ENCODE peak calls at places on chromosomes 7 and 10, in six cellular contexts. One of them, this sample, is unnamed.
A peak's percentile ranks its signal among the peaks of the same experiment; 100 is the strongest.

GRCh38 chr7:121831320-121831719 is 41.6 kb upstream of the PTPRZ1 start:
- ATAC-seq in GM12878: no peak
- ATAC-seq in K562: no peak
- ATAC-seq in HCT116: no peak
- ATAC-seq in HepG2: no peak
- ATAC-seq in upper lobe of left lung: no peak
- ATAC-seq in this sample: no peak

GRCh38 chr7:45026013-45026412 is 26.0 kb downstream of the CCM2 start:
- ATAC-seq in K562: no peak
- ATAC-seq in upper lobe of left lung: no peak
- ATAC-seq in HCT116: no peak
- ATAC-seq in GM12878: peak; percentile 31
- ATAC-seq in HepG2: no peak
- ATAC-seq in this sample: no peak

GRCh38 chr7:17029150-17029549 is 147.4 kb upstream of the AGR3 start:
- ATAC-seq in HepG2: no peak
- ATAC-seq in GM12878: no peak
- ATAC-seq in K562: no peak
- ATAC-seq in upper lobe of left lung: peak; percentile 62
- ATAC-seq in HCT116: no peak
- ATAC-seq in this sample: no peak

GRCh38 chr10:50927522-50928189 is 42.2 kb upstream of the A1CF start:
- ATAC-seq in HepG2: no peak
- ATAC-seq in upper lobe of left lung: no peak
- ATAC-seq in K562: no peak
- ATAC-seq in GM12878: no peak
- ATAC-seq in HCT116: no peak
- ATAC-seq in this sample: no peak

GRCh38 chr10:104104926-104105325 is 17.0 kb upstream of the SFR1 start:
- ATAC-seq in GM12878: no peak
- ATAC-seq in HepG2: no peak
- ATAC-seq in K562: no peak
- ATAC-seq in upper lobe of left lung: no peak
- ATAC-seq in HCT116: no peak
- ATAC-seq in this sample: no peak

GRCh38 chr7:135914346-135914745 is 62.8 kb downstream of the MTPN start:
- ATAC-seq in K562: no peak
- ATAC-seq in GM12878: no peak
- ATAC-seq in HCT116: no peak
- ATAC-seq in HepG2: no peak
- ATAC-seq in upper lobe of left lung: no peak
- ATAC-seq in this sample: no peak

GRCh38 chr10:77575271-77576006 is 62.2 kb downstream of the KCNMA1 start:
- ATAC-seq in K562: no peak
- ATAC-seq in upper lobe of left lung: no peak
- ATAC-seq in GM12878: no peak
- ATAC-seq in HCT116: no peak
- ATAC-seq in HepG2: no peak
- ATAC-seq in this sample: no peak

GRCh38 chr7:148726385-148726784 is 27.7 kb downstream of the CUL1 start:
- ATAC-seq in GM12878: peak; percentile 53
- ATAC-seq in K562: no peak
- ATAC-seq in HepG2: no peak
- ATAC-seq in HCT116: no peak
- ATAC-seq in upper lobe of left lung: no peak
- ATAC-seq in this sample: no peak

GRCh38 chr7:127717502-127718125 is 65.6 kb downstream of the SND1 start:
- ATAC-seq in GM12878: peak; percentile 78
- ATAC-seq in K562: no peak
- ATAC-seq in upper lobe of left lung: no peak
- ATAC-seq in HCT116: no peak
- ATAC-seq in HepG2: no peak
- ATAC-seq in this sample: no peak

GRCh38 chr10:113541554-113541902 is 11.3 kb upstream of the HABP2 start:
- ATAC-seq in GM12878: no peak
- ATAC-seq in HCT116: no peak
- ATAC-seq in HepG2: peak; percentile 36
- ATAC-seq in K562: no peak
- ATAC-seq in upper lobe of left lung: no peak
- ATAC-seq in this sample: no peak

GRCh38 chr7:36303202-36304098 is 86.2 kb upstream of the ANLN start:
- ATAC-seq in K562: no peak
- ATAC-seq in GM12878: peak; percentile 48
- ATAC-seq in HCT116: peak; percentile 87
- ATAC-seq in HepG2: peak; percentile 27
- ATAC-seq in upper lobe of left lung: peak; percentile 75
- ATAC-seq in this sample: peak; percentile 88

GRCh38 chr7:80264769-80265168 is 130.1 kb downstream of the GNAI1 start:
- ATAC-seq in HCT116: no peak
- ATAC-seq in HepG2: no peak
- ATAC-seq in GM12878: no peak
- ATAC-seq in K562: no peak
- ATAC-seq in upper lobe of left lung: no peak
- ATAC-seq in this sample: no peak

GRCh38 chr7:80263821-80264220 is 129.2 kb downstream of the GNAI1 start:
- ATAC-seq in HCT116: no peak
- ATAC-seq in GM12878: no peak
- ATAC-seq in K562: no peak
- ATAC-seq in upper lobe of left lung: no peak
- ATAC-seq in HepG2: no peak
- ATAC-seq in this sample: no peak

GRCh38 chr7:80257751-80258150 is 123.1 kb downstream of the GNAI1 start:
- ATAC-seq in upper lobe of left lung: no peak
- ATAC-seq in HepG2: no peak
- ATAC-seq in GM12878: no peak
- ATAC-seq in K562: no peak
- ATAC-seq in HCT116: no peak
- ATAC-seq in this sample: no peak

GRCh38 chr7:80263321-80263720 is 128.7 kb downstream of the GNAI1 start:
- ATAC-seq in HCT116: no peak
- ATAC-seq in K562: no peak
- ATAC-seq in GM12878: no peak
- ATAC-seq in upper lobe of left lung: peak; percentile 71
- ATAC-seq in HepG2: no peak
- ATAC-seq in this sample: no peak
- TF ChIP-seq POLR2AphosphoS5 in HCT116: no peak
- TF ChIP-seq POLR2AphosphoS5 in K562: no peak
- TF ChIP-seq POLR2AphosphoS5 in GM12878: no peak
- TF ChIP-seq POLR2AphosphoS5 in upper lobe of left lung: no peak
- TF ChIP-seq POLR2AphosphoS5 in HepG2: no peak
- TF ChIP-seq POLR2AphosphoS5 in this sample: no peak

GRCh38 chr7:139777304-139777890 is 401 bp downstream of the HIPK2 start:
- ATAC-seq in HepG2: no peak
- ATAC-seq in GM12878: no peak
- ATAC-seq in K562: peak; percentile 15
- ATAC-seq in HCT116: peak; percentile 50
- ATAC-seq in upper lobe of left lung: peak; percentile 33
- ATAC-seq in this sample: peak; percentile 54

GRCh38 chr7:139774376-139774775 is 3.4 kb downstream of the HIPK2 start:
- ATAC-seq in HCT116: no peak
- ATAC-seq in HepG2: no peak
- ATAC-seq in GM12878: no peak
- ATAC-seq in K562: no peak
- ATAC-seq in upper lobe of left lung: no peak
- ATAC-seq in this sample: no peak

GRCh38 chr7:139777948-139778841 is at the start of gene HIPK2:
- ATAC-seq in HCT116: peak; percentile 75
- ATAC-seq in upper lobe of left lung: peak; percentile 90
- ATAC-seq in K562: peak; percentile 87
- ATAC-seq in HepG2: peak; percentile 88
- ATAC-seq in GM12878: peak; percentile 70
- ATAC-seq in this sample: peak; percentile 84

GRCh38 chr7:139776486-139777303 is 1.1 kb downstream of the HIPK2 start:
- ATAC-seq in GM12878: peak; percentile 46
- ATAC-seq in upper lobe of left lung: peak; percentile 39
- ATAC-seq in K562: peak; percentile 60
- ATAC-seq in HCT116: no peak
- ATAC-seq in HepG2: peak; percentile 22
- ATAC-seq in this sample: no peak

GRCh38 chr7:139775829-139776266 is 1.9 kb downstream of the HIPK2 start:
- ATAC-seq in GM12878: peak; percentile 77
- ATAC-seq in upper lobe of left lung: peak; percentile 80
- ATAC-seq in HCT116: peak; percentile 46
- ATAC-seq in K562: peak; percentile 79
- ATAC-seq in HepG2: peak; percentile 29
- ATAC-seq in this sample: peak; percentile 53
- TF ChIP-seq POLR2A in GM12878: peak; percentile 43
- TF ChIP-seq POLR2A in upper lobe of left lung: no peak
- TF ChIP-seq POLR2A in HCT116: no peak
- TF ChIP-seq POLR2A in K562: no peak
- TF ChIP-seq POLR2A in HepG2: no peak
- TF ChIP-seq POLR2A in this sample: no peak

GRCh38 chr7:24702674-24703235 is 54.5 kb downstream of the GSDME start:
- ATAC-seq in GM12878: no peak
- ATAC-seq in HCT116: no peak
- ATAC-seq in HepG2: no peak
- ATAC-seq in upper lobe of left lung: no peak
- ATAC-seq in K562: no peak
- ATAC-seq in this sample: no peak
- TF ChIP-seq CTCF in GM12878: no peak
- TF ChIP-seq CTCF in HCT116: no peak
- TF ChIP-seq CTCF in HepG2: no peak
- TF ChIP-seq CTCF in upper lobe of left lung: no peak
- TF ChIP-seq CTCF in K562: no peak
- TF ChIP-seq CTCF in this sample: no peak

GRCh38 chr10:98569878-98570277 is 123.1 kb upstream of the HPS1 start:
- ATAC-seq in K562: no peak
- ATAC-seq in HCT116: no peak
- ATAC-seq in GM12878: no peak
- ATAC-seq in upper lobe of left lung: no peak
- ATAC-seq in HepG2: no peak
- ATAC-seq in this sample: no peak
- TF ChIP-seq POLR2AphosphoS5 in K562: no peak
- TF ChIP-seq POLR2AphosphoS5 in HCT116: no peak
- TF ChIP-seq POLR2AphosphoS5 in GM12878: no peak
- TF ChIP-seq POLR2AphosphoS5 in upper lobe of left lung: no peak
- TF ChIP-seq POLR2AphosphoS5 in HepG2: no peak
- TF ChIP-seq POLR2AphosphoS5 in this sample: no peak

DNA sequence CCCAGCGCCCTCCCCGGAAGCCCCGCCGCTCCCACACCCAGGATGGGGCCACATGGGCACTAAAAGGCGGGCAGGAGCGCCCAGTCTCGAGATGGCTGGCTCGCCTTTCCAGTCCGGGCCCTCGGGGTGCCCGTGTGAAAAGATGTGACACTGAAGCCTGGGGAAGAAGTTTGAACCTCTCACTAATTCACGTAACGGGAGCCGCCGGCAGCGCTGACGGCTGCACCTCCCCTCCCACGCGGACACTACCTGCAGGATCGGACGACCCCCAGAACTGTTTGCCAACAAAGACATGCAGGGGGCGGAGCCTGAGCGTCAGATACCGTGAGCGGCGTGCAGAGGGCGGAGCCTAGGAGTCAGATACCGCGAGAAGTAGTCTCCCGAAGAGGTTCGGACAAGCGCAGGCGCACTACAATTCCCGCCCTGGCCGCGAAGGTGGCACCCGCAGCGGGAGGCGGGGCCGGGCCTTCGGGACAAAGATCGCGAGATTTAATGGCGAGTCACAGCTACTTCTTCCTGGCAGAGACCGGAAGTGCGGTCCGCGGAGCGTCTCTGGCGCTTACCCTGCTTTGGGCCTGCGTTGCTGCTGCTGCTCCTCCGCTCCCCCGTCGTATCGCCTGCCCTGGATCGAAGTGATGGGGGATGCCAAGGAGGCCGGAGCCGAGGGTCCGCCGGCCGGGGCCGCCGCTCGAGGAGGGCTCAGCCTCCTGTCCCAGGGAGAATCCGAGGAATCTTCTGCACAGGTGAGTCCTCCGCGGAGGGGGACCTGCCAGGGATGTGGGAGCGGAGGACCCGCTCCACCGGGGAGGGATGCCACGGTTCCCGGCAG is at the start of gene EDRF1:
- ATAC-seq in HepG2: peak; percentile 94
- ATAC-seq in HCT116: peak; percentile 97
- ATAC-seq in GM12878: peak; percentile 93
- ATAC-seq in upper lobe of left lung: peak; percentile 100
- ATAC-seq in K562: peak; percentile 99
- ATAC-seq in this sample: peak; percentile 100
- TF ChIP-seq POLR2A in HepG2: peak; percentile 96
- TF ChIP-seq POLR2A in HCT116: peak; percentile 97
- TF ChIP-seq POLR2A in GM12878: peak; percentile 99
- TF ChIP-seq POLR2A in upper lobe of left lung: peak; percentile 18
- TF ChIP-seq POLR2A in K562: peak; percentile 89
- TF ChIP-seq POLR2A in this sample: peak; percentile 80